ENCODE peak calls at places on chromosomes 16 and 17, in six cellular contexts. F is astrocyte of the spinal cord, U is heart left ventricle, S is fibroblast of pulmonary artery, K is cardiac fibroblast, W is NT2/D1. L is an unnamed sample.

GRCh38 chr17:49365667-49366066 is 3.6 kb upstream of the ZNF652 start:
- DNase-seq in F (peak; percentile 13), K (no peak), S (peak; percentile 30), W (no peak), U (no peak), L (peak; percentile 44)

GRCh38 chr16:51763072-51763658 is 612.1 kb upstream of the SALL1 start:
- DNase-seq in S (no peak), W (peak; percentile 49), U (no peak), K (no peak), F (peak; percentile 4), L (no peak)

GRCh38 chr17:6506679-6507231 is 49.6 kb downstream of the PITPNM3 start:
- DNase-seq in U (no peak), K (peak; percentile 11), S (peak; percentile 63), W (no peak), F (no peak), L (no peak)

GRCh38 chr17:29640981-29641642 is 18.4 kb upstream of the CORO6 start:
- DNase-seq in S (no peak), U (no peak), W (no peak), F (no peak), K (no peak), L (no peak)

GRCh38 chr17:54944796-54945195 is 23.7 kb downstream of the COX11 start:
- DNase-seq in U (no peak), F (peak; percentile 43), K (peak; percentile 20), S (peak; percentile 10), W (no peak), L (no peak)

GRCh38 chr16:28873543-28874201 is 4.6 kb upstream of the ATP2A1 start:
- DNase-seq in U (no peak), S (peak; percentile 14), F (no peak), W (no peak), K (peak; percentile 21), L (peak; percentile 57)

GRCh38 chr17:5516060-5516792 is 29.9 kb downstream of the MIS12 start:
- DNase-seq in K (peak; percentile 98), U (no peak), S (peak; percentile 92), F (peak; percentile 97), W (no peak), L (no peak)

GRCh38 chr17:56976941-56977570 is 875 bp upstream of the SCPEP1 start:
- DNase-seq in K (peak; percentile 17), S (no peak), U (no peak), W (no peak), F (no peak), L (no peak)

GRCh38 chr16:23148513-23149266 is 562 bp downstream of the USP31 start:
- DNase-seq in S (peak; percentile 47), U (peak; percentile 83), K (peak; percentile 51), F (peak; percentile 29), W (no peak), L (peak; percentile 44)

GRCh38 chr17:48995871-48996695 is 1.1 kb upstream of the IGF2BP1 start:
- DNase-seq in F (peak; percentile 29), W (peak; percentile 85), S (no peak), U (no peak), K (no peak), L (no peak)

GRCh38 chr17:78746949-78747269 is 35.2 kb downstream of the CYTH1 start:
- DNase-seq in F (no peak), W (no peak), K (no peak), U (no peak), S (no peak), L (no peak)

GRCh38 chr17:9971991-9972390 is 66.9 kb upstream of the RCVRN start:
- DNase-seq in F (peak; percentile 42), K (no peak), S (peak; percentile 47), U (peak; percentile 88), W (no peak), L (no peak)

GRCh38 chr17:58335061-58335731 is 6.6 kb upstream of the TSPOAP1 start:
- DNase-seq in K (no peak), U (no peak), W (no peak), F (no peak), S (no peak), L (no peak)

GRCh38 chr17:61361084-61361483 is 38.6 kb upstream of the TBX2 start:
- DNase-seq in W (no peak), K (peak; percentile 88), F (peak; percentile 76), U (no peak), S (peak; percentile 88), L (no peak)

GRCh38 chr16:28081391-28081790 is 17.9 kb upstream of the GSG1L start:
- DNase-seq in K (no peak), U (no peak), F (no peak), W (no peak), S (no peak), L (no peak)

GRCh38 chr17:28334176-28334575 is 1.1 kb downstream of the IFT20 start:
- DNase-seq in U (no peak), K (peak; percentile 41), F (no peak), W (no peak), S (peak; percentile 52), L (no peak)

GRCh38 chr17:79818026-79818758 is 21.0 kb downstream of the CBX4 start:
- DNase-seq in K (no peak), F (no peak), W (no peak), U (no peak), S (no peak), L (no peak)

GRCh38 chr17:39014044-39014794 is 47.0 kb upstream of the FBXO47 start:
- DNase-seq in S (peak; percentile 80), K (peak; percentile 74), F (peak; percentile 43), U (no peak), W (no peak), L (no peak)

GRCh38 chr17:5133311-5133710 is 17.5 kb downstream of the USP6 start:
- DNase-seq in U (no peak), S (no peak), F (no peak), W (no peak), K (no peak), L (no peak)

DNA sequence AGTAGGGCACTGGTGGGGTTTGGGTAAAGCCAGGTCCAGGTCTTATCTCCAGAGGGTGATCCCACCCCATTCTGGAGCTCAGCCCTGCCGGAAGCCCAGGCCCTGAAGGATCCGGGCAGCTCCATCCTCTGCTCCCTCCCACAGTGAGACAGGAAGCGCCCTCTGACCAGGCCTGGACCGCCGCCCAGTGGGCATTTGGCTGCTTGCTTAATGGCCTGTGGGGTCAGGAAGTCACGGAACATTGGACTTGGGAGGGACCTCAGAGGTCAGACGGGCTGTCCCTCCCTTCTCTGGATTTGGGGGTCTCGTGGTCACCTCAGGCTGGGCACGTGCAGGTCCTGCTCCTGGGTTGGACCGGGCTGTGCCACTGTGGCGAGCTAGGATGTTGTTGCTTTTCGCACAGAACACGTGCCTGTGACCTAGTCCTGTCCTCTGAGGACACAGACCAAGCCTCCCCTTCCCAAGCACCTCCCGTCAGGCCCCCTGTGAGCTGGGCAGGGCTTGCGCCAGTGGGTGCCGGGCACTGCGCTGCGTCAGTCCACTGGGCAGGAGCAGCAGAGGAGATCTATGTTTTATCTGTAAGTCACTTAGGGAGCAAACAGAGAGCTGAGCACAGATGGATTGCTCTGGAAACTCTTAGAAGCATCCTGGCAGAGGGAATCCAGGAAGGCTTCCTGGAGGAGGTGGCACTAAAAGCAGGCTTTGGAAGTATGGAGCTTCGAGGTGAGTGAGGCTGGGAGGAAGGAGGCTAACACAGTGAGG is 49.4 kb upstream of the GSE1 start:
- DNase-seq in U (peak; percentile 84), F (peak; percentile 40), K (peak; percentile 55), W (no peak), S (peak; percentile 62), L (no peak)
- H3K4me3 ChIP-seq in U (no peak overlapping the region), F (no peak overlapping the region), K (no peak overlapping the region), W (no peak overlapping the region), S (no peak overlapping the region), L (no peak overlapping the region)

DNA sequence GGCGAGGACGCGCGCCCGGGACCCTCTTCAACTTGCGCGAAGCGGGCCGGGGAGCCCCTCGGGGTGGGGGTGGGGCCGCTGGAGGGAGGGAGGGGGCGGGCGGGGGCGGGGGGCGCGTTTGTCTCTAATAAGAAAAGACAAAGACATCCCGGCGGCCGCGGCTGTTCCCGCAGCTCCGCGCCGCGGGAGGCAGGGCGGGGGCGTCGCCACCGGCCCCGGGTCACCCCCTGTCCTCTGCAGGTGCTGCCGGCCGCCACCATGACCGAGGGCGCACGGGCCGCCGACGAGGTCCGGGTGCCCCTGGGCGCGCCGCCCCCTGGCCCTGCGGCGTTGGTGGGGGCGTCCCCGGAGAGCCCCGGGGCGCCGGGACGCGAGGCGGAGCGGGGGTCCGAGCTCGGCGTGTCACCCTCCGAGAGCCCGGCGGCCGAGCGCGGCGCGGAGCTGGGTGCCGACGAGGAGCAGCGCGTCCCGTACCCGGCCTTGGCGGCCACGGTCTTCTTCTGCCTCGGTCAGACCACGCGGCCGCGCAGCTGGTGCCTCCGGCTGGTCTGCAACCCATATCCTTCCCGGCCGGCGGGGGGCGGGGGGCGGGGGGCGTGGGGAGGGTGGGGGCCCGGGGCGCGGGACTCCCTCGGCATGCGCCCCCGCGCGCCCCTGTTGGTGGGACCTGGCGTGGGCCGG is 714 bp downstream of the CACNA1H start:
- DNase-seq in S (no peak), F (no peak), K (no peak), W (no peak), U (no peak), L (no peak)
- H3K4me3 ChIP-seq in S (no peak overlapping the region), F (peak overlapping the region; percentile 38), K (no peak overlapping the region), W (peak overlapping the region; percentile 69), U (peak overlapping the region; percentile 35), L (no peak overlapping the region)

GRCh38 chr17:77369544-77369971 is 228.8 kb downstream of the SEC14L1 start:
- DNase-seq in F (no peak), S (no peak), U (peak; percentile 13), W (no peak), K (no peak), L (no peak)

GRCh38 chr17:77371888-77372443 is 231.2 kb downstream of the SEC14L1 start:
- DNase-seq in U (peak; percentile 30), F (no peak), K (no peak), S (no peak), W (no peak), L (no peak)

GRCh38 chr17:77372444-77373297 is 231.9 kb downstream of the SEC14L1 start:
- DNase-seq in S (peak; percentile 84), U (peak; percentile 94), K (peak; percentile 64), W (no peak), F (peak; percentile 82), L (peak; percentile 65)

GRCh38 chr17:77370536-77370935 is 229.8 kb downstream of the SEC14L1 start:
- DNase-seq in F (no peak), S (no peak), U (peak; percentile 30), W (no peak), K (no peak), L (no peak)

DNA sequence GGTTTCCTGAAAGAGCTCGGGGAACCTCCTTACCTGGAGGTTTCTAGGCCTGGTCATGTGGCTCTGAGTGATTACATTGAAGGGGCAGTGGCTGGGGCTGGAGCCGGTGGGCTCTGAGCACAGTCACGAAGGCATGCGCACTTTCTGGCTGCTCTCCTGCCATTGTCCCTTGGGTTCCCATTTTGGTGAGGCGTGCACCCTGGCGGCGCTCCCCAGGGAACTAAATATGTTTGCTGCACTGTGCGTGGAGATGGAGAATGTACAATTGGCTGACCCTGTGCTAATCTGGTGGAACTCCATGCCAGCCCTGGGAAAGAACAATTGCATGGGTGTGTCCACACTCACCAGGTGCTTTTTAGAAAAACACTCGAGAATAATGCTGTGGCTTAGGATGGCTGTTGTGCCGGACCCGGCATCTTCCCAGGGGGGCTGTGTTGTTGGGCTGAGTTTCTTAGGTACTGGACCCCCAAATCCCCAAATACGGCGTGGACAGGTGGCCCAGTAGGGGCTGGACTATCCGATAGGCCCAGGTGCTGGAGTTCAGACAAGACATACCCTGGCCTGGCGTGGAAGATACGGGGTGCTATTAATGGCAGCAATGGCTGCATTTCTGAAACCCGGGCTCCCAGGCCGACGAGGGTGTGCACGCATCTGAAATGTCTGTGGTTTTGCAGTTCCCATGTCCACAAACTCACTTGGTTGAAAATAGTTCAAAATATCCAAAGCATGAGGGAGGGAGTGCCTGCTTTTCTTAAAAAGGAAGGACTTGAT is 230.5 kb downstream of the SEC14L1 start:
- DNase-seq in W (no peak), F (peak; percentile 69), K (no peak), U (peak; percentile 23), S (no peak), L (no peak)
- H3K4me3 ChIP-seq in W (no peak overlapping the region), F (no peak overlapping the region), K (no peak overlapping the region), U (no peak overlapping the region), S (no peak overlapping the region), L (peak overlapping the region; percentile 77)

GRCh38 chr17:36941265-36942021 is 4.2 kb downstream of the LHX1 start:
- DNase-seq in F (no peak), U (no peak), S (no peak), W (no peak), K (no peak), L (no peak)
- H3K4me3 ChIP-seq in F (no peak overlapping the region), U (no peak overlapping the region), S (no peak overlapping the region), W (peak overlapping the region; percentile 15), K (no peak overlapping the region), L (no peak overlapping the region)

L was measured in CD8-positive, alpha-beta memory T cell.